ENCODE peak calls at places on chromosomes 1 and 21, in eight cellular contexts. One of them, this sample, is unnamed. For H3K4me1, H3K27me3 and H3K9me3, the result is how much of the 10 kb centered on the place peaks cover.

GRCh38 chr1:53073899-53074311 is 11.9 kb downstream of the PODN start:
- DNase-seq in neuronal stem cell: no peak
- DNase-seq in thoracic aorta: no peak
- DNase-seq in left lung: peak
- DNase-seq in upper lobe of right lung: peak
- DNase-seq in GM23248: no peak
- DNase-seq in CD8-positive, alpha-beta T cell: no peak
- DNase-seq in CD4-positive, CD25-positive, alpha-beta regulatory T cell: no peak
- DNase-seq in this sample: peak

GRCh38 chr1:197066719-197067456 is at the start of gene F13B:
- DNase-seq in neuronal stem cell: no peak
- DNase-seq in thoracic aorta: no peak
- DNase-seq in left lung: no peak
- DNase-seq in upper lobe of right lung: no peak
- DNase-seq in GM23248: no peak
- DNase-seq in CD8-positive, alpha-beta T cell: no peak
- DNase-seq in CD4-positive, CD25-positive, alpha-beta regulatory T cell: no peak
- DNase-seq in this sample: no peak

GRCh38 chr1:221961532-221962292 is 219.8 kb upstream of the DUSP10 start:
- DNase-seq in neuronal stem cell: no peak
- DNase-seq in thoracic aorta: no peak
- DNase-seq in left lung: no peak
- DNase-seq in upper lobe of right lung: no peak
- DNase-seq in GM23248: peak
- DNase-seq in CD8-positive, alpha-beta T cell: no peak
- DNase-seq in CD4-positive, CD25-positive, alpha-beta regulatory T cell: no peak
- DNase-seq in this sample: no peak

GRCh38 chr1:169426174-169426716 is 1.0 kb downstream of the CCDC181 start:
- DNase-seq in neuronal stem cell: no peak
- DNase-seq in thoracic aorta: no peak
- DNase-seq in left lung: no peak
- DNase-seq in upper lobe of right lung: no peak
- DNase-seq in GM23248: no peak
- DNase-seq in CD8-positive, alpha-beta T cell: no peak
- DNase-seq in CD4-positive, CD25-positive, alpha-beta regulatory T cell: no peak
- DNase-seq in this sample: no peak

GRCh38 chr1:116908266-116908665 is 1.4 kb upstream of the PTGFRN start:
- DNase-seq in neuronal stem cell: no peak
- DNase-seq in thoracic aorta: no peak
- DNase-seq in left lung: no peak
- DNase-seq in upper lobe of right lung: no peak
- DNase-seq in GM23248: no peak
- DNase-seq in CD8-positive, alpha-beta T cell: no peak
- DNase-seq in CD4-positive, CD25-positive, alpha-beta regulatory T cell: no peak
- DNase-seq in this sample: no peak

GRCh38 chr1:27666791-27667254 is 5.2 kb downstream of the IFI6 start:
- DNase-seq in neuronal stem cell: no peak
- DNase-seq in thoracic aorta: no peak
- DNase-seq in left lung: no peak
- DNase-seq in upper lobe of right lung: no peak
- DNase-seq in GM23248: peak
- DNase-seq in CD8-positive, alpha-beta T cell: no peak
- DNase-seq in CD4-positive, CD25-positive, alpha-beta regulatory T cell: no peak
- DNase-seq in this sample: no peak

GRCh38 chr1:7679873-7680790 is 91.0 kb upstream of the VAMP3 start:
- DNase-seq in neuronal stem cell: peak
- DNase-seq in thoracic aorta: no peak
- DNase-seq in left lung: peak
- DNase-seq in upper lobe of right lung: peak
- DNase-seq in GM23248: peak
- DNase-seq in CD8-positive, alpha-beta T cell: no peak
- DNase-seq in CD4-positive, CD25-positive, alpha-beta regulatory T cell: peak
- DNase-seq in this sample: peak

GRCh38 chr1:6183520-6183989 is 3.4 kb upstream of the CHD5 start:
- DNase-seq in neuronal stem cell: no peak
- DNase-seq in thoracic aorta: no peak
- DNase-seq in left lung: no peak
- DNase-seq in upper lobe of right lung: no peak
- DNase-seq in GM23248: peak
- DNase-seq in CD8-positive, alpha-beta T cell: no peak
- DNase-seq in CD4-positive, CD25-positive, alpha-beta regulatory T cell: no peak
- DNase-seq in this sample: no peak

GRCh38 chr1:63592536-63593302 is 492 bp upstream of the PGM1 start:
- DNase-seq in neuronal stem cell: peak
- DNase-seq in thoracic aorta: no peak
- DNase-seq in left lung: no peak
- DNase-seq in upper lobe of right lung: no peak
- DNase-seq in GM23248: peak
- DNase-seq in CD8-positive, alpha-beta T cell: no peak
- DNase-seq in CD4-positive, CD25-positive, alpha-beta regulatory T cell: no peak
- DNase-seq in this sample: no peak

GRCh38 chr1:153661111-153661708 is 2.7 kb downstream of the SNAPIN start:
- DNase-seq in neuronal stem cell: no peak
- DNase-seq in thoracic aorta: no peak
- DNase-seq in left lung: no peak
- DNase-seq in upper lobe of right lung: peak
- DNase-seq in GM23248: no peak
- DNase-seq in CD8-positive, alpha-beta T cell: no peak
- DNase-seq in CD4-positive, CD25-positive, alpha-beta regulatory T cell: no peak
- DNase-seq in this sample: no peak

GRCh38 chr1:223631367-223631977 is 34.0 kb downstream of the CAPN8 start:
- DNase-seq in neuronal stem cell: no peak
- DNase-seq in thoracic aorta: no peak
- DNase-seq in left lung: no peak
- DNase-seq in upper lobe of right lung: no peak
- DNase-seq in GM23248: peak
- DNase-seq in CD8-positive, alpha-beta T cell: no peak
- DNase-seq in CD4-positive, CD25-positive, alpha-beta regulatory T cell: no peak
- DNase-seq in this sample: no peak

GRCh38 chr1:195948123-195948895 is 659.9 kb downstream of the KCNT2 start:
- DNase-seq in neuronal stem cell: no peak
- DNase-seq in thoracic aorta: no peak
- DNase-seq in left lung: peak
- DNase-seq in upper lobe of right lung: no peak
- DNase-seq in GM23248: no peak
- DNase-seq in CD8-positive, alpha-beta T cell: no peak
- DNase-seq in CD4-positive, CD25-positive, alpha-beta regulatory T cell: no peak
- DNase-seq in this sample: no peak

GRCh38 chr1:31769720-31770390 is 5.7 kb upstream of the ADGRB2 start:
- DNase-seq in neuronal stem cell: no peak
- DNase-seq in thoracic aorta: no peak
- DNase-seq in left lung: peak
- DNase-seq in upper lobe of right lung: no peak
- DNase-seq in GM23248: no peak
- DNase-seq in CD8-positive, alpha-beta T cell: no peak
- DNase-seq in CD4-positive, CD25-positive, alpha-beta regulatory T cell: no peak
- DNase-seq in this sample: no peak

GRCh38 chr1:116569776-116570357 is 959 bp downstream of the CD58 start:
- DNase-seq in neuronal stem cell: no peak
- DNase-seq in thoracic aorta: no peak
- DNase-seq in left lung: peak
- DNase-seq in upper lobe of right lung: peak
- DNase-seq in GM23248: peak
- DNase-seq in CD8-positive, alpha-beta T cell: peak
- DNase-seq in CD4-positive, CD25-positive, alpha-beta regulatory T cell: peak
- DNase-seq in this sample: peak

GRCh38 chr1:2229921-2230700 is 2.0 kb downstream of the SKI start:
- DNase-seq in neuronal stem cell: no peak
- DNase-seq in thoracic aorta: no peak
- DNase-seq in left lung: peak
- DNase-seq in upper lobe of right lung: peak
- DNase-seq in GM23248: peak
- DNase-seq in CD8-positive, alpha-beta T cell: no peak
- DNase-seq in CD4-positive, CD25-positive, alpha-beta regulatory T cell: no peak
- DNase-seq in this sample: peak

GRCh38 chr21:25464275-25464674 is 143.0 kb downstream of the MRPL39 start:
- DNase-seq in neuronal stem cell: no peak
- DNase-seq in thoracic aorta: no peak
- DNase-seq in left lung: no peak
- DNase-seq in upper lobe of right lung: no peak
- DNase-seq in GM23248: no peak
- DNase-seq in CD8-positive, alpha-beta T cell: no peak
- DNase-seq in CD4-positive, CD25-positive, alpha-beta regulatory T cell: peak
- DNase-seq in this sample: no peak

GRCh38 chr1:206496131-206496793 is 11.1 kb upstream of the RASSF5 start:
- DNase-seq in neuronal stem cell: no peak
- DNase-seq in thoracic aorta: no peak
- DNase-seq in left lung: peak
- DNase-seq in upper lobe of right lung: no peak
- DNase-seq in GM23248: no peak
- DNase-seq in CD8-positive, alpha-beta T cell: no peak
- DNase-seq in CD4-positive, CD25-positive, alpha-beta regulatory T cell: no peak
- DNase-seq in this sample: peak

GRCh38 chr1:243271990-243272389 is 16.1 kb downstream of the SDCCAG8 start:
- DNase-seq in neuronal stem cell: no peak
- DNase-seq in thoracic aorta: no peak
- DNase-seq in left lung: no peak
- DNase-seq in upper lobe of right lung: no peak
- DNase-seq in GM23248: no peak
- DNase-seq in CD8-positive, alpha-beta T cell: no peak
- DNase-seq in CD4-positive, CD25-positive, alpha-beta regulatory T cell: no peak
- DNase-seq in this sample: no peak

GRCh38 chr1:241624925-241625324 is 15.2 kb downstream of the CHML start:
- DNase-seq in neuronal stem cell: no peak
- DNase-seq in thoracic aorta: no peak
- DNase-seq in left lung: no peak
- DNase-seq in upper lobe of right lung: no peak
- DNase-seq in GM23248: no peak
- DNase-seq in CD8-positive, alpha-beta T cell: no peak
- DNase-seq in CD4-positive, CD25-positive, alpha-beta regulatory T cell: no peak
- DNase-seq in this sample: no peak

GRCh38 chr1:46601257-46602007 is 2.6 kb downstream of the MKNK1 start:
- DNase-seq in neuronal stem cell: no peak
- DNase-seq in thoracic aorta: no peak
- DNase-seq in left lung: no peak
- DNase-seq in upper lobe of right lung: no peak
- DNase-seq in GM23248: no peak
- DNase-seq in CD8-positive, alpha-beta T cell: no peak
- DNase-seq in CD4-positive, CD25-positive, alpha-beta regulatory T cell: no peak
- DNase-seq in this sample: no peak

GRCh38 chr1:234533034-234533571 is 54.1 kb upstream of the TARBP1 start:
- DNase-seq in neuronal stem cell: no peak
- DNase-seq in thoracic aorta: peak
- DNase-seq in left lung: no peak
- DNase-seq in upper lobe of right lung: no peak
- DNase-seq in GM23248: peak
- DNase-seq in CD8-positive, alpha-beta T cell: no peak
- DNase-seq in CD4-positive, CD25-positive, alpha-beta regulatory T cell: no peak
- DNase-seq in this sample: no peak

GRCh38 chr1:226154593-226154992 is 31.9 kb downstream of the ACBD3 start:
- DNase-seq in neuronal stem cell: no peak
- DNase-seq in thoracic aorta: no peak
- DNase-seq in left lung: no peak
- DNase-seq in upper lobe of right lung: no peak
- DNase-seq in GM23248: no peak
- DNase-seq in CD8-positive, alpha-beta T cell: no peak
- DNase-seq in CD4-positive, CD25-positive, alpha-beta regulatory T cell: no peak
- DNase-seq in this sample: no peak

GRCh38 chr1:201898992-201899391 is 10.3 kb downstream of the SHISA4 start:
- DNase-seq in neuronal stem cell: no peak
- DNase-seq in thoracic aorta: no peak
- DNase-seq in left lung: peak
- DNase-seq in upper lobe of right lung: peak
- DNase-seq in GM23248: no peak
- DNase-seq in CD8-positive, alpha-beta T cell: no peak
- DNase-seq in CD4-positive, CD25-positive, alpha-beta regulatory T cell: no peak
- DNase-seq in this sample: no peak
- H3K4me1 ChIP-seq in neuronal stem cell: under half
- H3K4me1 ChIP-seq in thoracic aorta: half or more
- H3K4me1 ChIP-seq in left lung: under half
- H3K4me1 ChIP-seq in upper lobe of right lung: under half
- H3K4me1 ChIP-seq in GM23248: under half
- H3K4me1 ChIP-seq in CD8-positive, alpha-beta T cell: under half
- H3K4me1 ChIP-seq in CD4-positive, CD25-positive, alpha-beta regulatory T cell: under half
- H3K4me1 ChIP-seq in this sample: under half

DNA sequence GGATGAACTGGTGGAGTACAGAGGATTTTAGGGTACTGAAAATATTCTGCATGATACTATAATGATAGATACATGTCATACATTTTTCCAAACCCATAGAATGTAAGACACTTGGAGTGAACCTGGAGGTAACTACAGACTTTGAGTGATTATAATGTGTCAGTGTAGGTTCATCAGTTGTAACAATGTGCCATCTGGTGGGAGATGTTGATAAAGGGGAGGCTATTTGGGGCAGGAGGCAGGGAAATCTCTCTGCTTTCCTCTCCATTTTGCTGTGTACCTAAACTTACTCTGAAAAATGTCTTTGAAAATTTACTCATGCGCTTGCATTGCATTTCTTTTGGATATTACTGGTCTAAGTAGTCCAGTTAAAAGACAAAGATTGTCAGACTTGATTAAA is 35.2 kb downstream of the PTBP2 start:
- DNase-seq in neuronal stem cell: no peak
- DNase-seq in thoracic aorta: no peak
- DNase-seq in left lung: no peak
- DNase-seq in upper lobe of right lung: no peak
- DNase-seq in GM23248: no peak
- DNase-seq in CD8-positive, alpha-beta T cell: no peak
- DNase-seq in CD4-positive, CD25-positive, alpha-beta regulatory T cell: no peak
- DNase-seq in this sample: no peak
- H3K27me3 ChIP-seq in neuronal stem cell: under half
- H3K27me3 ChIP-seq in thoracic aorta: under half
- H3K27me3 ChIP-seq in left lung: under half
- H3K27me3 ChIP-seq in upper lobe of right lung: under half
- H3K27me3 ChIP-seq in GM23248: under half
- H3K27me3 ChIP-seq in CD8-positive, alpha-beta T cell: under half
- H3K27me3 ChIP-seq in CD4-positive, CD25-positive, alpha-beta regulatory T cell: under half
- H3K27me3 ChIP-seq in this sample: under half

DNA sequence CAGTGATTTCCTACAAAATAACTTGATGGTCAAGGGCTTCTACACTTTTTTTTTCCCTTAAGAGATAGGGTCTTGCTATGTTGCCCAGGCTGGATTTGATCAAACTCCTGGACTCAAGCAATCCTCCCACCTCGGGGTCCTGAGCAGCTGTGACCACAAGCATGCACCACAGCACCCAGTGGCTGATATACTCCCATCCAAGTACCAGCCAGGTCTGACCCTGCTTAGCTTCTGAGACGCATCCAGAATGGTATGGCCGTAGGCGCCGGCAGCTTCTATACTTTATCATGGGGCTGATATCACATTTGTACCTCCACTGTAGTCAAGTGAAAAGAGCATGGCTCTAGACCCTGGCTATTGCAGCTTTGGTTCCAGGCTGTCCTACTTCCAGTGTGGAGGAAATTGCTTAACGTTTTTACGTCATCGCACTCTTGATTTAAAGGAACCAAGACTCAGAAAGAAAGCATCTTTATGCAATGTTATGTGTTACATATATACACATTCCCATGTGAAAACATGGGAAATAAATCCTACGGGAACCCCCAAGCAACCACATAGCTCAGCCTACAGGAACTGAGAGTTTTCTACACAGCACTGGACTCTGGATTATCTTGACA is 39.5 kb downstream of the PDPN start:
- DNase-seq in neuronal stem cell: no peak
- DNase-seq in thoracic aorta: no peak
- DNase-seq in left lung: no peak
- DNase-seq in upper lobe of right lung: no peak
- DNase-seq in GM23248: no peak
- DNase-seq in CD8-positive, alpha-beta T cell: no peak
- DNase-seq in CD4-positive, CD25-positive, alpha-beta regulatory T cell: no peak
- DNase-seq in this sample: no peak
- H3K9me3 ChIP-seq in neuronal stem cell: under half
- H3K9me3 ChIP-seq in thoracic aorta: under half
- H3K9me3 ChIP-seq in left lung: under half
- H3K9me3 ChIP-seq in upper lobe of right lung: under half
- H3K9me3 ChIP-seq in GM23248: under half
- H3K9me3 ChIP-seq in CD8-positive, alpha-beta T cell: under half
- H3K9me3 ChIP-seq in CD4-positive, CD25-positive, alpha-beta regulatory T cell: under half
- H3K9me3 ChIP-seq in this sample: under half

GRCh38 chr1:164709108-164709507 is 150.1 kb downstream of the PBX1 start:
- DNase-seq in neuronal stem cell: no peak
- DNase-seq in thoracic aorta: no peak
- DNase-seq in left lung: no peak
- DNase-seq in upper lobe of right lung: no peak
- DNase-seq in GM23248: no peak
- DNase-seq in CD8-positive, alpha-beta T cell: no peak
- DNase-seq in CD4-positive, CD25-positive, alpha-beta regulatory T cell: no peak
- DNase-seq in this sample: no peak
- H3K4me1 ChIP-seq in neuronal stem cell: under half
- H3K4me1 ChIP-seq in thoracic aorta: under half
- H3K4me1 ChIP-seq in left lung: under half
- H3K4me1 ChIP-seq in upper lobe of right lung: half or more
- H3K4me1 ChIP-seq in GM23248: half or more
- H3K4me1 ChIP-seq in CD8-positive, alpha-beta T cell: under half
- H3K4me1 ChIP-seq in CD4-positive, CD25-positive, alpha-beta regulatory T cell: under half
- H3K4me1 ChIP-seq in this sample: half or more